ENCODE peak calls at places on chromosome 19, in six cellular contexts. R is right lobe of liver; Y is effector memory CD4-positive, alpha-beta T cell; W is uterus; A is breast epithelium; G is body of pancreas. S is an unnamed sample. For H3K9me3, the result is how much of the 10 kb centered on the place peaks cover.

GRCh38 chr19:4371209-4371897 is 28.0 kb downstream of the MPND start:
- DNase-seq in R (peak), Y (no peak), W (no peak), A (no peak), G (peak), S (peak)

GRCh38 chr19:43450545-43450997 is 14.8 kb downstream of the LYPD3 start:
- DNase-seq in R (no peak), Y (no peak), W (no peak), A (no peak), G (no peak), S (no peak)

GRCh38 chr19:45340899-45341453 is 426 bp downstream of the KLC3 start:
- DNase-seq in R (no peak), Y (no peak), W (no peak), A (no peak), G (peak), S (no peak)

GRCh38 chr19:33444238-33444992 is 70.9 kb downstream of the CEBPG start:
- DNase-seq in R (peak), Y (no peak), W (peak), A (peak), G (no peak), S (no peak)

GRCh38 chr19:50911206-50912101 is at the start of gene KLK4:
- DNase-seq in R (no peak), Y (no peak), W (no peak), A (no peak), G (no peak), S (no peak)

GRCh38 chr19:33773704-33774624 is 22.7 kb upstream of the KCTD15 start:
- DNase-seq in R (no peak), Y (no peak), W (no peak), A (no peak), G (no peak), S (no peak)

GRCh38 chr19:7507884-7508283 is 8.0 kb upstream of the ZNF358 start:
- DNase-seq in R (no peak), Y (no peak), W (peak), A (no peak), G (peak), S (no peak)

GRCh38 chr19:11781295-11782057 is 14.7 kb downstream of the ZNF441 start:
- DNase-seq in R (no peak), Y (no peak), W (no peak), A (no peak), G (no peak), S (no peak)

GRCh38 chr19:5337886-5338595 is 2.6 kb downstream of the PTPRS start:
- DNase-seq in R (no peak), Y (no peak), W (no peak), A (no peak), G (no peak), S (no peak)

DNA sequence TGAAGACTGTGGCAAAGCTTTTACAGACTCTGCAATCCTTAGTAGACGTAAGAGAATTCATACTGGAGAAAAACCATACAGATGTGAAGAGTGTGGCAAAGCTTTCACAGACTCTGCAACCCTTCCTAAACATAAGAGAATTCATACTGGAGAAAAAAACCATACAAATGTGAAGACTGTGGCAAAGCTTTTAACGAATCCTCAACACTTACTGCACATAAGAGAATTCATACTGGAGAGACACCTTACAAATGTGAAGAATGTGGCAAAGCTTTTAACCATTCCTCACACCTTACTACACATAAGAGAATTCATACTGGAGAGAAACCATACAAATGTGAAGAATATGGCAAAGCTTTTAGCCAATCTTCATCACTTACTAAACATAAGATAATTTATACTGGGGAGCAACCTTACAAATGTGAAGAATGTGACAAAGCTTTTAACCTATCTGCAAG is 50.1 kb upstream of the ZNF98 start:
- DNase-seq in R (no peak), Y (no peak), W (no peak), A (no peak), G (no peak), S (no peak)
- H3K9me3 ChIP-seq in R (half or more), Y (under half), W (under half), A (half or more), G (under half), S (under half)

DNA sequence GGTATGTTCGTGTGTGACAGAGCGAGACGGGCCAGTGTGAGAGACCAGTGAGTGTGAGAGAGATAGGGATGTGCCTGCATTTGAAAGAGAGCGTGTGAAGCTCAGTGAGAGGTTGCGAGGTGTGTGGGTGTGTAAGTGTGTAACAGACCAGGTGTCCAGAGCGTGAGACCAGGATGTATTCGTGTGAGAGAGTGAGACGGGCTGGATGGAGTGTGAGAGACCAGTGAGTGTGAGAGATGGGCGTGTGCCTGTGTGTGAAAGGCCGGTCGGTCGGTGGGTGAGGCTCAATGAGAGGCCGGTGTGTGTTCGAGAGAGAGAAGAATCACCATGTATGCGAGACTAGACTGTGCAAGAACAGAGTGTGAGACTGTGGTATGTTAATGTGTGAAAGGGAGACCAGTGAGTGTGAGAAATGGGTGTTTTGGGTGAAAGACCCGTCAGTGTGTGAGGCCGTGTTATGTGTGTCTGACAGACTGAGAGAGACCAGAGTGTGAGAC is 675 bp downstream of the ZNF471 start:
- DNase-seq in R (no peak), Y (no peak), W (no peak), A (no peak), G (no peak), S (peak)
- H3K9me3 ChIP-seq in R (under half), Y (under half), W (under half), A (under half), G (under half), S (under half)

GRCh38 chr19:58262922-58263296 is 15.8 kb upstream of the ZNF8 start:
- DNase-seq in R (no peak), Y (no peak), W (no peak), A (no peak), G (no peak), S (no peak)
- H3K9me3 ChIP-seq in R (half or more), Y (half or more), W (under half), A (half or more), G (under half), S (half or more)

GRCh38 chr19:27860309-27860934 is 1352.5 kb downstream of the UQCRFS1 start:
- DNase-seq in R (no peak), Y (no peak), W (no peak), A (no peak), G (no peak), S (no peak)

GRCh38 chr19:27861411-27861975 is 1351.5 kb downstream of the UQCRFS1 start:
- DNase-seq in R (no peak), Y (no peak), W (no peak), A (no peak), G (no peak), S (no peak)

GRCh38 chr19:27859689-27860088 is 1353.3 kb downstream of the UQCRFS1 start:
- DNase-seq in R (no peak), Y (no peak), W (no peak), A (no peak), G (no peak), S (no peak)

DNA sequence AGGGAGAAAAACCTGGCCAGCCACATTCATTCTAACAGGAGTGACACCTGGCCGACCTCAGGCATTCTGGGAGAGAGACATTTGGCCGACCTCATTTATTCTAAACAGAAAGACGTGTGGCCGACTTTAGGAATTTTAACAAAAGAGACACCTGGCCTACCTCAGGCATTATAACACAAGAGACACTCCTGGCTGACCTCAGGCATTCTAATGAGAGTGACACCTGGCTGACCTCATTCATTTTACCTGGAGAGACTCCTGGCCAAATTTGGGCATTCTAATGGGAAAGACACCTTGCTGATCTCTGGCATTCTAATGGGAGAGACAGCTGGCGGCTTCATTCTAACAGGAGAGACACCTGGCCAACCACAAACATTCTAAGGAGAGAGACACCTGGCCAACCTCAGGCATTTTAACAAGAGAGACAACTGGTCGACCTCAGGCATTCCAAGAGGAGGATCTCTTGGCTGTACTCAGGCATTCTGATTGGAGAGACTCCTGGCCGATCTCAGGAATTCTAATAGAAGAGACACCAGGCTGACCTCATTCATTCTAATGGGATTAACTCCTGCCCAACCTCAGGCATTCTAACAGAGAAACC is 1353.9 kb downstream of the UQCRFS1 start:
- DNase-seq in R (no peak), Y (no peak), W (no peak), A (no peak), G (no peak), S (no peak)
- H3K9me3 ChIP-seq in R (under half), Y (under half), W (under half), A (under half), G (under half), S (under half)

GRCh38 chr19:56840452-56841193 is at the start of the genes PEG3 and ZIM2:
- DNase-seq in R (peak), Y (no peak), W (peak), A (peak), G (peak), S (no peak)

GRCh38 chr19:56838930-56839664 is 1.4 kb downstream of the PEG3 start:
- DNase-seq in R (peak), Y (no peak), W (peak), A (peak), G (peak), S (peak)

GRCh38 chr19:56838680-56838929 is 1.9 kb downstream of the PEG3 start:
- DNase-seq in R (no peak), Y (no peak), W (no peak), A (no peak), G (no peak), S (no peak)

GRCh38 chr19:56841194-56841546 is 644 bp upstream of the PEG3 start:
- DNase-seq in R (no peak), Y (no peak), W (no peak), A (no peak), G (no peak), S (no peak)

DNA sequence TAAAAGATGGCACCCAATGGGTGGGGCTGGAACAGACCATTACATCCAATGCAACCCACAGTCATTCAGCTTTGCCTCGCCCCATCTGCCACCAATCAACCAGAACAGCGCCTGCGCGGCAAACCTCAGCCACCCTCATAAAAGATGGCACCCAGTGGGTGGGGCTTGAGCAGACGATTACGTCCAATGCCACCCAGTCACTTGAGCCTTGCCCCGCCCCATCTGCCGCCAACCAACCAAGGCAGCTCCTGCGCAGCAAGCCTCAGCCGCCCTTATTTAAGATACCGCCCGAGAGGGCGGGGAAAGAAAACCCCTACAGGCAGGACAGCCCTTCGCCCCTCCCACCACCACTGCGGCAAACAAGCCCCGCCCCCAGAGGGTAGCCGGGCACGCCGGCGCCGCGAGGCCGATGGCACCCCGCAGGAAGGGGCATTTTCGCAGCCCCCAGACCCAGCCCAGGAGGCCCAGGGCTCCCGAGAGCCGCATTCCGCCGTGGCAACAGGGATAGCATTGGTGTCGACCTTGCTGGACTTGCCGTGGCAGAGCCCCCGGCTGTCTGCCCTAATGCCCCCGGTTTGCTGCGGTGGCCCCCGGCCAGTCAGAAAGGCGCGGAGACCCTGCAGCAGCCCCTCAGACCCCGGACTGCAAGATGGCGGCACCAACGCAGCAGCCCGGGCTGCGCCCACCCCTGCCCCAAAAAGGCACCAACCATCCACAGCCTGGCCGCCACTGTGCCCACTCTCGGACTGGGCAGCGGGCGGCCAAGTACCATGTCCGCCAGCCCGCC is 668 bp downstream of the PEG3 start:
- DNase-seq in R (peak), Y (no peak), W (peak), A (peak), G (peak), S (peak)
- H3K9me3 ChIP-seq in R (under half), Y (under half), W (under half), A (under half), G (under half), S (under half)

GRCh38 chr19:942133-942645 is 16.4 kb downstream of the ARID3A start:
- DNase-seq in R (no peak), Y (no peak), W (no peak), A (no peak), G (no peak), S (no peak)

GRCh38 chr19:944663-945241 is 18.9 kb downstream of the ARID3A start:
- DNase-seq in R (no peak), Y (no peak), W (no peak), A (no peak), G (no peak), S (no peak)

GRCh38 chr19:944171-944567 is 18.3 kb downstream of the ARID3A start:
- DNase-seq in R (no peak), Y (no peak), W (peak), A (no peak), G (no peak), S (no peak)

GRCh38 chr19:945401-946252 is 19.8 kb downstream of the ARID3A start:
- DNase-seq in R (peak), Y (no peak), W (no peak), A (no peak), G (no peak), S (no peak)

DNA sequence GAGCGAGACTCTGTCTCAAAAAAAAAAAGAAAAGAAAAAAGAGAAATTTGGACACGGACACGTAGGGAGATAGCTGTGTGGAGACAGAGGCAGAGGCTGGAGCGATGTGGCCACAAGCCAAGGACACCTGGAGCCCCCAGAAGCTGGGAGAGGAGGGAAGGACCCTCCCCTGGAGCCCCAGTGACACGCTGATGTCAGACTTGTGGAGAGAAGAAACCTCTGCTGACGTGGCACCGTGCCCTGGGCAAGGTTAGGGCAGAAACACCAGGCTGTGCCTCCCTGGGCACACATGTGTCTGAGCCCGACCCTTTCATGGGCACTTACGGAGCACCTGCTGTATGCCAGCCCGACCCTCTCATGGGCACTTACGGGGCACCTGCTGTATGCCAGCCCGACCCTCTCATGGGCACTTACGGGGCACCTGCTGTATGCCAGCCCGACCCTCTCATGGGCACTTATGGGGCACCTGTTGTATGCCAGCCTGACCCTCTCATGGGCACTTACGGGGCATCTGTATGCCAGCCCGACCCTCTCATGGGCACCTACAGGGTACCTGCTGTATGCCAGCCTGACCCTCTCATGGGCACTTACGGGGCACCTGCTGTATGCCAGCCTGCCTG is 17.8 kb downstream of the ARID3A start:
- DNase-seq in R (no peak), Y (no peak), W (no peak), A (no peak), G (no peak), S (no peak)
- H3K9me3 ChIP-seq in R (under half), Y (under half), W (under half), A (under half), G (under half), S (under half)